ENCODE peak calls at places on chromosomes 1 and 21, in eight cellular contexts. One of them, this sample, is unnamed.
A peak's percentile ranks its signal among the peaks of the same experiment; 100 is the strongest.

GRCh38 chr1:248873993-248874671 is 15.2 kb upstream of the ZNF692 start:
- DNase-seq in lower lobe of right lung: peak; percentile 69
- DNase-seq in MM.1S: peak; percentile 94
- DNase-seq in ovary: peak; percentile 71
- DNase-seq in heart left ventricle: peak; percentile 77
- DNase-seq in brain microvascular endothelial cell: peak; percentile 81
- DNase-seq in suprapubic skin: peak; percentile 90
- DNase-seq in SK-N-SH: peak; percentile 67
- DNase-seq in this sample: peak; percentile 85

GRCh38 chr1:246193537-246193936 is 313.5 kb downstream of the SMYD3 start:
- DNase-seq in MM.1S: no peak
- DNase-seq in suprapubic skin: no peak
- DNase-seq in SK-N-SH: no peak
- DNase-seq in brain microvascular endothelial cell: no peak
- DNase-seq in heart left ventricle: no peak
- DNase-seq in lower lobe of right lung: no peak
- DNase-seq in ovary: no peak
- DNase-seq in this sample: no peak

GRCh38 chr1:206442101-206442500 is 28.2 kb upstream of the IKBKE start:
- DNase-seq in suprapubic skin: no peak
- DNase-seq in brain microvascular endothelial cell: peak; percentile 38
- DNase-seq in ovary: no peak
- DNase-seq in MM.1S: no peak
- DNase-seq in SK-N-SH: no peak
- DNase-seq in lower lobe of right lung: no peak
- DNase-seq in heart left ventricle: no peak
- DNase-seq in this sample: no peak

GRCh38 chr1:21051177-21051576 is 125.5 kb downstream of the EIF4G3 start:
- DNase-seq in MM.1S: no peak
- DNase-seq in suprapubic skin: no peak
- DNase-seq in ovary: no peak
- DNase-seq in lower lobe of right lung: no peak
- DNase-seq in heart left ventricle: no peak
- DNase-seq in SK-N-SH: no peak
- DNase-seq in brain microvascular endothelial cell: no peak
- DNase-seq in this sample: no peak

GRCh38 chr1:2257245-2257627 is 29.1 kb downstream of the SKI start:
- DNase-seq in brain microvascular endothelial cell: no peak
- DNase-seq in heart left ventricle: peak; percentile 71
- DNase-seq in MM.1S: no peak
- DNase-seq in SK-N-SH: no peak
- DNase-seq in ovary: no peak
- DNase-seq in lower lobe of right lung: no peak
- DNase-seq in suprapubic skin: no peak
- DNase-seq in this sample: no peak

GRCh38 chr1:24413350-24414163 is at the start of gene STPG1:
- DNase-seq in heart left ventricle: peak; percentile 85
- DNase-seq in ovary: peak; percentile 76
- DNase-seq in lower lobe of right lung: peak; percentile 90
- DNase-seq in MM.1S: peak; percentile 90
- DNase-seq in suprapubic skin: peak; percentile 88
- DNase-seq in brain microvascular endothelial cell: peak; percentile 77
- DNase-seq in SK-N-SH: peak; percentile 94
- DNase-seq in this sample: peak; percentile 94

GRCh38 chr1:209398330-209398991 is 185.1 kb upstream of the CAMK1G start:
- DNase-seq in SK-N-SH: peak; percentile 25
- DNase-seq in lower lobe of right lung: no peak
- DNase-seq in MM.1S: peak; percentile 83
- DNase-seq in ovary: no peak
- DNase-seq in suprapubic skin: no peak
- DNase-seq in brain microvascular endothelial cell: peak; percentile 65
- DNase-seq in heart left ventricle: no peak
- DNase-seq in this sample: no peak

GRCh38 chr1:24705260-24706073 is 39.8 kb upstream of the CLIC4 start:
- DNase-seq in heart left ventricle: peak; percentile 89
- DNase-seq in ovary: peak; percentile 78
- DNase-seq in SK-N-SH: peak; percentile 76
- DNase-seq in suprapubic skin: peak; percentile 80
- DNase-seq in brain microvascular endothelial cell: peak; percentile 84
- DNase-seq in lower lobe of right lung: peak; percentile 89
- DNase-seq in MM.1S: peak; percentile 84
- DNase-seq in this sample: peak; percentile 68

GRCh38 chr1:230201445-230201844 is 134.4 kb downstream of the GALNT2 start:
- DNase-seq in lower lobe of right lung: no peak
- DNase-seq in brain microvascular endothelial cell: no peak
- DNase-seq in ovary: no peak
- DNase-seq in suprapubic skin: no peak
- DNase-seq in MM.1S: no peak
- DNase-seq in heart left ventricle: no peak
- DNase-seq in SK-N-SH: no peak
- DNase-seq in this sample: peak; percentile 43

GRCh38 chr21:19343711-19344110 is 940.1 kb upstream of the TMPRSS15 start:
- DNase-seq in ovary: no peak
- DNase-seq in heart left ventricle: no peak
- DNase-seq in MM.1S: no peak
- DNase-seq in SK-N-SH: no peak
- DNase-seq in suprapubic skin: no peak
- DNase-seq in lower lobe of right lung: no peak
- DNase-seq in brain microvascular endothelial cell: no peak
- DNase-seq in this sample: no peak

GRCh38 chr1:198563578-198563977 is 23.1 kb upstream of the ATP6V1G3 start:
- DNase-seq in brain microvascular endothelial cell: no peak
- DNase-seq in MM.1S: no peak
- DNase-seq in heart left ventricle: no peak
- DNase-seq in lower lobe of right lung: no peak
- DNase-seq in ovary: no peak
- DNase-seq in suprapubic skin: no peak
- DNase-seq in SK-N-SH: no peak
- DNase-seq in this sample: no peak

GRCh38 chr1:53636621-53637171 is 102.3 kb downstream of the GLIS1 start:
- DNase-seq in MM.1S: no peak
- DNase-seq in SK-N-SH: no peak
- DNase-seq in ovary: no peak
- DNase-seq in brain microvascular endothelial cell: no peak
- DNase-seq in suprapubic skin: peak; percentile 27
- DNase-seq in heart left ventricle: no peak
- DNase-seq in lower lobe of right lung: no peak
- DNase-seq in this sample: no peak

GRCh38 chr1:201142854-201143725 is 11.2 kb downstream of the TMEM9 start:
- DNase-seq in ovary: no peak
- DNase-seq in SK-N-SH: no peak
- DNase-seq in suprapubic skin: peak; percentile 48
- DNase-seq in MM.1S: no peak
- DNase-seq in lower lobe of right lung: no peak
- DNase-seq in brain microvascular endothelial cell: no peak
- DNase-seq in heart left ventricle: no peak
- DNase-seq in this sample: no peak

GRCh38 chr1:56993355-56993985 is 27.7 kb upstream of the C8B start:
- DNase-seq in SK-N-SH: no peak
- DNase-seq in MM.1S: no peak
- DNase-seq in ovary: no peak
- DNase-seq in suprapubic skin: no peak
- DNase-seq in lower lobe of right lung: no peak
- DNase-seq in heart left ventricle: no peak
- DNase-seq in brain microvascular endothelial cell: no peak
- DNase-seq in this sample: no peak

GRCh38 chr1:108149796-108150467 is 50.2 kb downstream of the SLC25A24 start:
- DNase-seq in MM.1S: no peak
- DNase-seq in heart left ventricle: no peak
- DNase-seq in brain microvascular endothelial cell: peak; percentile 29
- DNase-seq in suprapubic skin: no peak
- DNase-seq in ovary: no peak
- DNase-seq in lower lobe of right lung: no peak
- DNase-seq in SK-N-SH: no peak
- DNase-seq in this sample: no peak

GRCh38 chr1:192729500-192729899 is 79.3 kb upstream of the RGS2 start:
- DNase-seq in suprapubic skin: no peak
- DNase-seq in MM.1S: no peak
- DNase-seq in SK-N-SH: no peak
- DNase-seq in lower lobe of right lung: no peak
- DNase-seq in brain microvascular endothelial cell: no peak
- DNase-seq in ovary: no peak
- DNase-seq in heart left ventricle: no peak
- DNase-seq in this sample: no peak

GRCh38 chr1:68051475-68051874 is 1.0 kb upstream of the DIRAS3 start:
- DNase-seq in heart left ventricle: peak; percentile 74
- DNase-seq in SK-N-SH: peak; percentile 78
- DNase-seq in brain microvascular endothelial cell: peak; percentile 67
- DNase-seq in suprapubic skin: peak; percentile 63
- DNase-seq in ovary: peak; percentile 75
- DNase-seq in lower lobe of right lung: no peak
- DNase-seq in MM.1S: no peak
- DNase-seq in this sample: peak; percentile 48

GRCh38 chr1:36367067-36367466 is 18.7 kb downstream of the STK40 start:
- DNase-seq in heart left ventricle: no peak
- DNase-seq in suprapubic skin: no peak
- DNase-seq in ovary: no peak
- DNase-seq in lower lobe of right lung: no peak
- DNase-seq in SK-N-SH: no peak
- DNase-seq in brain microvascular endothelial cell: no peak
- DNase-seq in MM.1S: no peak
- DNase-seq in this sample: no peak

GRCh38 chr1:180210008-180210555 is 20.0 kb upstream of the LHX4 start:
- DNase-seq in ovary: no peak
- DNase-seq in SK-N-SH: no peak
- DNase-seq in MM.1S: no peak
- DNase-seq in heart left ventricle: peak; percentile 19
- DNase-seq in brain microvascular endothelial cell: no peak
- DNase-seq in suprapubic skin: no peak
- DNase-seq in lower lobe of right lung: peak; percentile 13
- DNase-seq in this sample: no peak

GRCh38 chr1:156162430-156163037 is 9.1 kb downstream of the SEMA4A start:
- DNase-seq in SK-N-SH: peak; percentile 56
- DNase-seq in MM.1S: no peak
- DNase-seq in ovary: no peak
- DNase-seq in lower lobe of right lung: peak; percentile 68
- DNase-seq in brain microvascular endothelial cell: no peak
- DNase-seq in heart left ventricle: peak; percentile 69
- DNase-seq in suprapubic skin: no peak
- DNase-seq in this sample: peak; percentile 35

GRCh38 chr1:236948996-236949395 is 55.2 kb downstream of the MT1HL1 start:
- DNase-seq in brain microvascular endothelial cell: no peak
- DNase-seq in lower lobe of right lung: no peak
- DNase-seq in heart left ventricle: no peak
- DNase-seq in MM.1S: no peak
- DNase-seq in SK-N-SH: no peak
- DNase-seq in ovary: no peak
- DNase-seq in suprapubic skin: no peak
- DNase-seq in this sample: no peak

GRCh38 chr1:228259951-228260350 is 52.1 kb downstream of the OBSCN start:
- DNase-seq in heart left ventricle: no peak
- DNase-seq in MM.1S: no peak
- DNase-seq in brain microvascular endothelial cell: no peak
- DNase-seq in suprapubic skin: no peak
- DNase-seq in SK-N-SH: no peak
- DNase-seq in ovary: no peak
- DNase-seq in lower lobe of right lung: no peak
- DNase-seq in this sample: no peak

GRCh38 chr21:31872072-31872451 is 758 bp upstream of the HUNK start:
- DNase-seq in lower lobe of right lung: no peak
- DNase-seq in MM.1S: no peak
- DNase-seq in brain microvascular endothelial cell: no peak
- DNase-seq in suprapubic skin: no peak
- DNase-seq in heart left ventricle: no peak
- DNase-seq in ovary: no peak
- DNase-seq in SK-N-SH: peak; percentile 26
- DNase-seq in this sample: no peak
- H3K27ac ChIP-seq in lower lobe of right lung: no peak overlapping the region
- H3K27ac ChIP-seq in MM.1S: no peak overlapping the region
- H3K27ac ChIP-seq in brain microvascular endothelial cell: no peak overlapping the region
- H3K27ac ChIP-seq in suprapubic skin: peak overlapping the region; percentile 83
- H3K27ac ChIP-seq in heart left ventricle: no peak overlapping the region
- H3K27ac ChIP-seq in ovary: no peak overlapping the region
- H3K27ac ChIP-seq in SK-N-SH: no peak overlapping the region
- H3K27ac ChIP-seq in this sample: peak overlapping the region; percentile 19

DNA sequence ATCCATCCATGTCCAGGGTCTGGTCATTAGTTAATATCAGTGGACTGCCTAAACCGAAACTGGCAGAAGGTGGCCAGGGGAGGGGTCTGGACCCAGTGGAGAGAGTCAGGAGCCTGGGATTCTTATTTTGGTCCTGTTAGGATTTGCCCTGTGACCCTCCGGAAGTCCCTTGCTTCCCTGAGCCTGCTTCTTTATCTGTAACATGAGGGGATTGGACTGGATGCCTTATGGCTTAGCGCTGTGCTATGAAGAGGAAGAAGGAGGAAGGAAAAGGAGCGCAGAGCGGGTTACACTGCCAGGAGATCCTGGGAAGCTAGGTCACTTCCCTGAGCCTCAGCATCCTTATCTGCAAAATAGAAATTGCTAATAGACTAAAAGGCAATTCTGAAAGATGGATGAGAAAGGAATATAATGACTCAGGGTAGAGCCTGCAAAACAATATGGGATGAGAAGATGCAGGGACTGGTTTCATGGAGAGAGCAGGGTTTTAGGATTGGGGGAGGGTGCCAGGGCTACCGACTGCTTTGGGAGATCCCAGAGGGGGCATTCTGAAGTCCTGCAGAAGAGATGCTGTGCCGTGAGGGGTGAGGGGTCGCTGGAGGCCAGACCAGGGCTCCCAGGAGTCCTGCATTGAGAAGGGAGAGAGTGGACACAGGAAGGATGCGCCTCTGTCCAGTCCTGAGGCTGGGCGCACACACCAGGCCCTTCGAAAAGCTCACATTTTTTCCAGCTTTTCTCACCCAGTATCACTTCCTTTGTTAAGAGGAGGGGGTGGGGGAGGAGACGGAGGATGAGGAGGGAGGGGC is 457 bp upstream of the ADORA1 start:
- DNase-seq in suprapubic skin: no peak
- DNase-seq in MM.1S: no peak
- DNase-seq in SK-N-SH: no peak
- DNase-seq in heart left ventricle: no peak
- DNase-seq in brain microvascular endothelial cell: no peak
- DNase-seq in lower lobe of right lung: no peak
- DNase-seq in ovary: no peak
- DNase-seq in this sample: no peak
- H3K27me3 ChIP-seq in suprapubic skin: peaks cover 53% of the 10 kb centered on the region
- H3K27me3 ChIP-seq in MM.1S: peaks cover 51% of the 10 kb centered on the region
- H3K27me3 ChIP-seq in SK-N-SH: no peaks in the 10 kb centered on the region
- H3K27me3 ChIP-seq in heart left ventricle: no peaks in the 10 kb centered on the region
- H3K27me3 ChIP-seq in brain microvascular endothelial cell: peaks cover 40% of the 10 kb centered on the region
- H3K27me3 ChIP-seq in lower lobe of right lung: peaks cover 65% of the 10 kb centered on the region
- H3K27me3 ChIP-seq in ovary: no peaks in the 10 kb centered on the region
- H3K27me3 ChIP-seq in this sample: no peaks in the 10 kb centered on the region

GRCh38 chr1:182652933-182653332 is 31.5 kb downstream of the RGS8 start:
- DNase-seq in brain microvascular endothelial cell: no peak
- DNase-seq in SK-N-SH: no peak
- DNase-seq in lower lobe of right lung: no peak
- DNase-seq in MM.1S: peak; percentile 3
- DNase-seq in suprapubic skin: no peak
- DNase-seq in heart left ventricle: no peak
- DNase-seq in ovary: no peak
- DNase-seq in this sample: no peak
- H3K27ac ChIP-seq in brain microvascular endothelial cell: no peak overlapping the region
- H3K27ac ChIP-seq in SK-N-SH: no peak overlapping the region
- H3K27ac ChIP-seq in lower lobe of right lung: no peak overlapping the region
- H3K27ac ChIP-seq in MM.1S: no peak overlapping the region
- H3K27ac ChIP-seq in suprapubic skin: no peak overlapping the region
- H3K27ac ChIP-seq in heart left ventricle: no peak overlapping the region
- H3K27ac ChIP-seq in ovary: no peak overlapping the region
- H3K27ac ChIP-seq in this sample: no peak overlapping the region

GRCh38 chr21:35406600-35406999 is 357.5 kb upstream of the RUNX1 start:
- DNase-seq in ovary: no peak
- DNase-seq in SK-N-SH: no peak
- DNase-seq in MM.1S: no peak
- DNase-seq in suprapubic skin: no peak
- DNase-seq in heart left ventricle: no peak
- DNase-seq in lower lobe of right lung: no peak
- DNase-seq in brain microvascular endothelial cell: no peak
- DNase-seq in this sample: no peak
- H3K27me3 ChIP-seq in ovary: no peaks in the 10 kb centered on the region
- H3K27me3 ChIP-seq in SK-N-SH: no peaks in the 10 kb centered on the region
- H3K27me3 ChIP-seq in MM.1S: no peaks in the 10 kb centered on the region
- H3K27me3 ChIP-seq in suprapubic skin: no peaks in the 10 kb centered on the region
- H3K27me3 ChIP-seq in heart left ventricle: no peaks in the 10 kb centered on the region
- H3K27me3 ChIP-seq in lower lobe of right lung: no peaks in the 10 kb centered on the region
- H3K27me3 ChIP-seq in brain microvascular endothelial cell: no peaks in the 10 kb centered on the region
- H3K27me3 ChIP-seq in this sample: no peaks in the 10 kb centered on the region

This sample was measured in small intestine.